ENCODE peak calls at places on chromosomes 3 and 15, in six cellular contexts. U is cardiac fibroblast, L is A549, R is neural progenitor cell, A is epithelial cell of esophagus, Z is bronchial epithelial cell. J is an unnamed sample.

GRCh38 chr3:151903501-151903991 is 30.1 kb downstream of the SUCNR1 start:
- DNase-seq in U (peak; percentile 82), L (no peak), R (no peak), A (no peak), Z (peak; percentile 21), J (peak; percentile 95)

GRCh38 chr3:77161098-77161497 is 121.2 kb downstream of the ROBO2 start:
- DNase-seq in U (no peak), L (no peak), R (no peak), A (no peak), Z (no peak), J (no peak)

GRCh38 chr3:114743746-114744145 is 403.3 kb downstream of the ZBTB20 start:
- DNase-seq in U (no peak), L (no peak), R (no peak), A (no peak), Z (no peak), J (no peak)

GRCh38 chr3:124282751-124283643 is 291.1 kb upstream of the ROPN1 start:
- DNase-seq in U (peak; percentile 61), L (no peak), R (no peak), A (no peak), Z (no peak), J (peak; percentile 81)

GRCh38 chr3:13301295-13301987 is 118.7 kb downstream of the NUP210 start:
- DNase-seq in U (peak; percentile 55), L (peak; percentile 54), R (peak; percentile 41), A (peak; percentile 73), Z (peak; percentile 73), J (peak; percentile 79)

GRCh38 chr15:90583471-90584252 is 53.9 kb downstream of the CRTC3 start:
- DNase-seq in U (no peak), L (no peak), R (peak; percentile 51), A (no peak), Z (no peak), J (no peak)

GRCh38 chr15:29089731-29090616 is 179.6 kb downstream of the NSMCE3 start:
- DNase-seq in U (peak; percentile 9), L (no peak), R (peak; percentile 46), A (no peak), Z (no peak), J (peak; percentile 3)

GRCh38 chr3:170320471-170321121 is 36.9 kb upstream of the SKIL start:
- DNase-seq in U (peak; percentile 10), L (no peak), R (no peak), A (peak; percentile 13), Z (peak; percentile 15), J (no peak)

GRCh38 chr3:39278616-39278935 is 1.3 kb downstream of the CX3CR1 start:
- DNase-seq in U (no peak), L (no peak), R (no peak), A (no peak), Z (no peak), J (no peak)

GRCh38 chr15:43939070-43939469 is 112.3 kb downstream of the WDR76 start:
- DNase-seq in U (peak; percentile 30), L (peak; percentile 17), R (no peak), A (peak; percentile 42), Z (peak; percentile 35), J (peak; percentile 42)

GRCh38 chr3:123941150-123941941 is 19.7 kb downstream of the CCDC14 start:
- DNase-seq in U (peak; percentile 24), L (no peak), R (no peak), A (no peak), Z (no peak), J (peak; percentile 46)

GRCh38 chr3:150742679-150743078 is 20.3 kb downstream of the SIAH2 start:
- DNase-seq in U (no peak), L (no peak), R (no peak), A (no peak), Z (no peak), J (no peak)

GRCh38 chr15:25170113-25170731 is 215.4 kb downstream of the SNRPN start:
- DNase-seq in U (no peak), L (no peak), R (no peak), A (no peak), Z (no peak), J (no peak)

GRCh38 chr3:57805674-57806073 is 49.6 kb downstream of the SLMAP start:
- DNase-seq in U (peak; percentile 58), L (peak; percentile 84), R (no peak), A (peak; percentile 98), Z (peak; percentile 99), J (peak; percentile 73)

GRCh38 chr15:74399100-74399499 is 31.7 kb upstream of the CYP11A1 start:
- DNase-seq in U (no peak), L (no peak), R (no peak), A (no peak), Z (no peak), J (no peak)

GRCh38 chr15:92625297-92625980 is 30.1 kb downstream of the FAM174B start:
- DNase-seq in U (peak; percentile 67), L (no peak), R (no peak), A (peak; percentile 16), Z (peak; percentile 76), J (no peak)

GRCh38 chr15:92400573-92400972 is 6.9 kb downstream of the ST8SIA2 start:
- DNase-seq in U (no peak), L (no peak), R (peak; percentile 22), A (no peak), Z (no peak), J (no peak)

GRCh38 chr15:70523192-70523591 is 240.2 kb downstream of the UACA start:
- DNase-seq in U (no peak), L (no peak), R (no peak), A (no peak), Z (no peak), J (no peak)

GRCh38 chr3:160226740-160227048 is 1.5 kb downstream of the C3orf80 start:
- DNase-seq in U (no peak), L (no peak), R (no peak), A (no peak), Z (no peak), J (no peak)
- H3K4me3 ChIP-seq in U (no peak overlapping the region), L (peak overlapping the region; percentile 57), R (peak overlapping the region; percentile 54), A (no peak overlapping the region), Z (no peak overlapping the region), J (peak overlapping the region; percentile 66)

DNA sequence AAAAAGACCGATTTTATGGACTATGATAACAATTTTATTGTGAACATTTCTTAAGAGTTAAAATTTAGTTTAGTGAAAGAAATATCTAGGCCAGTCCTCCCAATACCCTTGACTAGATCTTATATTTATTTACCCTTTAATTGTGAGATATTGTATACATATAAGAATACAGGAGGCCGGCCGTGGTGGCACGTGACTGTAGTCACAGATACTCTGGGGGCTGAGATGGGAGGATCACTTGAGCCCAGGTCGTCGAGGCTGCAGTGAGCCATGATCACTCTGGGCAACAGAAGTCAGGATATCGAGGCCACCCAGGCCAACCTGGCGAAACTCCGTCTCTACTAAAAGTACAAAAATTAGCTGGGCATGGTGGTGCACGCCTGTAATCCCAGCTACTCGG is 767 bp upstream of the RMDN3 start:
- DNase-seq in U (no peak), L (no peak), R (no peak), A (no peak), Z (no peak), J (no peak)
- H3K4me3 ChIP-seq in U (peak overlapping the region; percentile 98), L (peak overlapping the region; percentile 91), R (peak overlapping the region; percentile 85), A (peak overlapping the region; percentile 82), Z (no peak overlapping the region), J (no peak overlapping the region)

DNA sequence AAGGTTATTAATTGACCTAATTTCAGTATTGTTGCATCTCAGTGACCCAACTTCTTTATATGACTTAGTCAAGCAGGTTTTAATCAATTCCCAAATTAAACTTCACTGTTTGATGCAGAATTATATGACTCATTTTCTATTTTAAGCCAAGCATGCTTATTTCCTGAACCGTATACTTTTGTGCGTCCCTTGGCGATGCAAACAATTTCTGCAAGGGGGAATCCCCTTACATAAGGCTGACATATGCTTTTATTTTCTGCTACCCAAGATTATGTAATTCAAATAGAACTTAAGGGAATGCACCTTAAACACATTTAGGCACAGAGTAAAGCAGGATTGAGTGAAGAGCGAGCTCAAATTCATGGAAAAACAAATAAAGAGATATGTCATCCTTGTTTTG is 303.9 kb downstream of the PDCD6IP start:
- DNase-seq in U (no peak), L (no peak), R (no peak), A (no peak), Z (no peak), J (no peak)
- H3K4me3 ChIP-seq in U (no peak overlapping the region), L (no peak overlapping the region), R (no peak overlapping the region), A (no peak overlapping the region), Z (no peak overlapping the region), J (no peak overlapping the region)

GRCh38 chr15:96355561-96356129 is 25.1 kb downstream of the NR2F2 start:
- DNase-seq in U (no peak), L (no peak), R (peak; percentile 56), A (no peak), Z (no peak), J (no peak)

GRCh38 chr15:96352594-96353377 is 22.3 kb downstream of the NR2F2 start:
- DNase-seq in U (no peak), L (no peak), R (peak; percentile 62), A (peak; percentile 60), Z (no peak), J (no peak)

GRCh38 chr15:96354731-96355560 is 24.4 kb downstream of the NR2F2 start:
- DNase-seq in U (peak; percentile 90), L (peak; percentile 76), R (peak; percentile 31), A (peak; percentile 87), Z (peak; percentile 76), J (peak; percentile 91)

GRCh38 chr15:96353378-96353930 is 23.0 kb downstream of the NR2F2 start:
- DNase-seq in U (no peak), L (no peak), R (peak; percentile 56), A (no peak), Z (no peak), J (no peak)

DNA sequence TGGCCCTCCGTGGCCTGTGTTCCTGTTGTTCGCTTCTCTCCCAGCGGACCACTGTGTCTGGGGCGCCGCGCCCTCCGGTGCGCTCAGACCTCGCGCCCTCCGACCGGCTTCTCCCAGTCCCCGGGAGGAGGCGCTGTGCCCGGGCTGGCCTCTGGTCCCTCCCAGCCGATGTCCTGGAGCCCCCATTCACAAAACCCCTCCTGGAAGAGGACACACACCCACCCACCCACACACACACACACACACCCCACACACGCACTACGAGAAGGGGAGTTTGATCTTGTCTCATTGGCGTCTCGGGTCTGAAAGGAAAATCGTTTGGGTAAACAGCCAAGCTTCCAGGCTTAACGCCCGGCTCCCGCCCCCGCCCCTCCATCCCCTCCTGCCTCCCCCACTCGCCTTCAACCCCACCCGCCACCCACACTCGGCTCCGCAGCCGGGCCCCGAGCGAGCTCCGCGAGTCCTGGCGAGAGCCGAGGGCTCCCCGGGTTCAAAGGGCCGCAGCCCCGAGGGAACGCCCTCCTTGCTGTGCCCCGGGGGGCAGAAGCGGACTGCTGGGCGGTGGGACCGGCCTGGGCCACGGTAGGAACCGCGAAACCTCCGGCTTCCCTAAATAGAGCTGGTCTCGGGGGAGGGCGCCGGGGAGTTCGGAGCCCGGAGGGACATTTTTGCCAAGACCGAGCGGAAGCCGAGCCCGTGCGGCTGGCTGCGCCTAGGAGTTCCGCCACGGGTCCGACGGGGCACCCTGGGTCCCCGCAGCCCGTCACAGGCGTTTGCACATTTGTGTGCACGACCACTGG is 23.6 kb downstream of the NR2F2 start:
- DNase-seq in U (peak; percentile 72), L (no peak), R (peak; percentile 88), A (peak; percentile 50), Z (no peak), J (peak; percentile 54)
- H3K4me3 ChIP-seq in U (peak overlapping the region; percentile 72), L (peak overlapping the region; percentile 62), R (peak overlapping the region; percentile 62), A (peak overlapping the region; percentile 53), Z (peak overlapping the region; percentile 44), J (peak overlapping the region; percentile 75)

DNA sequence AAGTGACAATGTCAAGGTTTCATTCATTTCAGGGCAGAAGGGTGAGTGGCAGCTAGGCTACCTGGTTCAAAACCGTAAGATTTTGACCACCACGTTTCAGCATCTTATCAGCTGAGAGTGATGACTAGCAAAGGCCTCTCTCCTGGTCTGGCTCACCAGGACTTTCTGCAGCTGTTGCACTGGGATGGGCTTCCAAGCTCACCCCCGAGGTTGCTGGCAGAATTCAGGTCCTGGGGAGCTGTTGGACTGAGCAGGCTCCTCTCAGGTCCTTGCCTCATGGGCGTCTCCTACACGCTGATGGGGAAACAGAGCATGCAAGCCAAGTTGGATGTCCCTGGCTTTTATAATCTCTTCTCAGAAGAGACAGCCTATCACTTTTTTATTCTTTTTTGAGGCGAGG is 88.8 kb upstream of the RNU6-1 start:
- DNase-seq in U (no peak), L (no peak), R (no peak), A (no peak), Z (no peak), J (peak; percentile 64)
- H3K4me3 ChIP-seq in U (no peak overlapping the region), L (no peak overlapping the region), R (no peak overlapping the region), A (no peak overlapping the region), Z (no peak overlapping the region), J (no peak overlapping the region)